ENCODE peak calls at places on chromosomes 12 and 14, in four cellular contexts. One of them, this sample, is unnamed.

GRCh38 chr14:67943947-67944346 is 124.4 kb downstream of the RAD51B start:
- DNase-seq in lower lobe of right lung: peak; percentile 59
- DNase-seq in RKO: peak; percentile 85
- DNase-seq in left ventricle myocardium superior: no peak
- DNase-seq in this sample: no peak

GRCh38 chr14:31026395-31027096 is 367 bp upstream of the STRN3 start:
- DNase-seq in RKO: peak; percentile 96
- DNase-seq in lower lobe of right lung: peak; percentile 98
- DNase-seq in left ventricle myocardium superior: peak; percentile 97
- DNase-seq in this sample: peak; percentile 98

GRCh38 chr14:48504921-48505320 is 829.5 kb upstream of the MDGA2 start:
- DNase-seq in RKO: no peak
- DNase-seq in left ventricle myocardium superior: no peak
- DNase-seq in lower lobe of right lung: no peak
- DNase-seq in this sample: no peak

GRCh38 chr12:109724321-109724892 is 10.8 kb downstream of the FAM222A start:
- DNase-seq in RKO: no peak
- DNase-seq in lower lobe of right lung: no peak
- DNase-seq in left ventricle myocardium superior: no peak
- DNase-seq in this sample: no peak

GRCh38 chr12:873954-874353 is 75.5 kb downstream of the RAD52 start:
- DNase-seq in lower lobe of right lung: no peak
- DNase-seq in RKO: no peak
- DNase-seq in left ventricle myocardium superior: no peak
- DNase-seq in this sample: no peak

GRCh38 chr14:54002653-54003052 is 46.0 kb upstream of the BMP4 start:
- DNase-seq in RKO: no peak
- DNase-seq in lower lobe of right lung: no peak
- DNase-seq in left ventricle myocardium superior: no peak
- DNase-seq in this sample: no peak

GRCh38 chr14:76376409-76376877 is 506 bp downstream of the ESRRB start:
- DNase-seq in left ventricle myocardium superior: no peak
- DNase-seq in lower lobe of right lung: no peak
- DNase-seq in RKO: no peak
- DNase-seq in this sample: no peak

GRCh38 chr12:55973598-55974307 is at the start of gene RAB5B:
- DNase-seq in RKO: peak; percentile 100
- DNase-seq in left ventricle myocardium superior: peak; percentile 99
- DNase-seq in lower lobe of right lung: peak; percentile 99
- DNase-seq in this sample: peak; percentile 99

GRCh38 chr14:29166507-29166906 is 399.9 kb downstream of the FOXG1 start:
- DNase-seq in RKO: no peak
- DNase-seq in lower lobe of right lung: no peak
- DNase-seq in left ventricle myocardium superior: no peak
- DNase-seq in this sample: no peak

GRCh38 chr14:24072436-24072835 is 1.1 kb downstream of the CPNE6 start:
- DNase-seq in lower lobe of right lung: peak; percentile 34
- DNase-seq in left ventricle myocardium superior: no peak
- DNase-seq in RKO: no peak
- DNase-seq in this sample: no peak

GRCh38 chr14:46344327-46344937 is 307.1 kb downstream of the RPL10L start:
- DNase-seq in RKO: peak; percentile 61
- DNase-seq in lower lobe of right lung: no peak
- DNase-seq in left ventricle myocardium superior: no peak
- DNase-seq in this sample: no peak

GRCh38 chr12:24054411-24054810 is 104.9 kb upstream of the SOX5 start:
- DNase-seq in RKO: no peak
- DNase-seq in left ventricle myocardium superior: peak; percentile 15
- DNase-seq in lower lobe of right lung: no peak
- DNase-seq in this sample: no peak

GRCh38 chr12:49079796-49080195 is 10.0 kb upstream of the RHEBL1 start:
- DNase-seq in RKO: no peak
- DNase-seq in left ventricle myocardium superior: no peak
- DNase-seq in lower lobe of right lung: no peak
- DNase-seq in this sample: no peak

GRCh38 chr12:102016472-102016871 is 45.3 kb downstream of the WASHC3 start:
- DNase-seq in left ventricle myocardium superior: no peak
- DNase-seq in RKO: peak; percentile 60
- DNase-seq in lower lobe of right lung: no peak
- DNase-seq in this sample: no peak

GRCh38 chr14:103960457-103960856 is 18.1 kb upstream of the RD3L start:
- DNase-seq in left ventricle myocardium superior: no peak
- DNase-seq in RKO: no peak
- DNase-seq in lower lobe of right lung: no peak
- DNase-seq in this sample: no peak

This sample was measured in Right ventricle myocardium inferior.